ENCODE peak calls at places on chromosomes 7 and 10, in six cellular contexts. One of them, this sample, is unnamed.

GRCh38 chr7:33853361-33854062 is 51.8 kb upstream of the BMPER start:
- DNase-seq in SW 1271: no peak
- DNase-seq in psoas muscle: no peak
- DNase-seq in neural crest cell: no peak
- DNase-seq in amygdala: no peak
- DNase-seq in NCI-H1105: no peak
- DNase-seq in this sample: no peak

GRCh38 chr7:137977173-137977572 is 24.7 kb downstream of the CREB3L2 start:
- DNase-seq in SW 1271: no peak
- DNase-seq in psoas muscle: no peak
- DNase-seq in amygdala: no peak
- DNase-seq in NCI-H1105: no peak
- DNase-seq in neural crest cell: no peak
- DNase-seq in this sample: no peak

GRCh38 chr10:93461124-93461806 is 20.9 kb downstream of the MYOF start:
- DNase-seq in SW 1271: no peak
- DNase-seq in psoas muscle: no peak
- DNase-seq in NCI-H1105: no peak
- DNase-seq in neural crest cell: no peak
- DNase-seq in amygdala: no peak
- DNase-seq in this sample: no peak

GRCh38 chr10:14244147-14244546 is 86.6 kb downstream of the FRMD4A start:
- DNase-seq in NCI-H1105: no peak
- DNase-seq in SW 1271: no peak
- DNase-seq in psoas muscle: no peak
- DNase-seq in amygdala: no peak
- DNase-seq in neural crest cell: no peak
- DNase-seq in this sample: no peak

GRCh38 chr7:121302214-121302745 is 26.5 kb upstream of the WNT16 start:
- DNase-seq in SW 1271: peak; percentile 34
- DNase-seq in NCI-H1105: no peak
- DNase-seq in psoas muscle: no peak
- DNase-seq in amygdala: no peak
- DNase-seq in neural crest cell: no peak
- DNase-seq in this sample: no peak

GRCh38 chr7:130292682-130293257 is at the start of gene CPA4:
- DNase-seq in neural crest cell: no peak
- DNase-seq in amygdala: no peak
- DNase-seq in NCI-H1105: no peak
- DNase-seq in psoas muscle: peak; percentile 48
- DNase-seq in SW 1271: peak; percentile 56
- DNase-seq in this sample: no peak

GRCh38 chr7:57201021-57201894 is 69.0 kb upstream of the ZNF479 start:
- DNase-seq in amygdala: no peak
- DNase-seq in SW 1271: no peak
- DNase-seq in neural crest cell: no peak
- DNase-seq in psoas muscle: no peak
- DNase-seq in NCI-H1105: no peak
- DNase-seq in this sample: no peak

GRCh38 chr7:128827971-128828711 is 2.1 kb upstream of the FLNC start:
- DNase-seq in SW 1271: no peak
- DNase-seq in psoas muscle: peak; percentile 71
- DNase-seq in NCI-H1105: no peak
- DNase-seq in amygdala: no peak
- DNase-seq in neural crest cell: no peak
- DNase-seq in this sample: no peak

GRCh38 chr7:131011437-131011752 is 277.4 kb upstream of the KLF14 start:
- DNase-seq in psoas muscle: peak; percentile 39
- DNase-seq in NCI-H1105: no peak
- DNase-seq in amygdala: no peak
- DNase-seq in neural crest cell: no peak
- DNase-seq in SW 1271: no peak
- DNase-seq in this sample: no peak

GRCh38 chr10:73159038-73159648 is 8.7 kb downstream of the ECD start:
- DNase-seq in NCI-H1105: peak; percentile 5
- DNase-seq in SW 1271: no peak
- DNase-seq in psoas muscle: peak; percentile 29
- DNase-seq in amygdala: no peak
- DNase-seq in neural crest cell: peak; percentile 58
- DNase-seq in this sample: no peak

GRCh38 chr10:14397069-14397468 is 66.3 kb upstream of the FRMD4A start:
- DNase-seq in neural crest cell: no peak
- DNase-seq in SW 1271: no peak
- DNase-seq in amygdala: peak; percentile 34
- DNase-seq in psoas muscle: peak; percentile 75
- DNase-seq in NCI-H1105: no peak
- DNase-seq in this sample: peak; percentile 73

GRCh38 chr10:118504044-118504944 is 91.2 kb downstream of the PRLHR start:
- DNase-seq in SW 1271: no peak
- DNase-seq in amygdala: no peak
- DNase-seq in NCI-H1105: no peak
- DNase-seq in neural crest cell: no peak
- DNase-seq in psoas muscle: no peak
- DNase-seq in this sample: no peak

This sample was measured in caudate nucleus.